ENCODE peak calls at places on chromosomes 12 and 14, in six cellular contexts. D, U, E, L, V and G are unnamed samples.

GRCh38 chr12:92702754-92703679 is at the start of gene PLEKHG7:
- DNase-seq in D (no peak), U (peak; percentile 46), E (peak; percentile 77), L (no peak), V (no peak), G (no peak)

GRCh38 chr12:112979281-112979680 is 962 bp downstream of the OAS2 start:
- DNase-seq in D (no peak), U (peak; percentile 55), E (peak; percentile 83), L (no peak), V (no peak), G (peak; percentile 20)

GRCh38 chr12:88726806-88727722 is 146.8 kb upstream of the KITLG start:
- DNase-seq in D (no peak), U (peak; percentile 85), E (no peak), L (peak; percentile 2), V (no peak), G (no peak)

GRCh38 chr14:77554207-77554606 is 55.6 kb upstream of the ISM2 start:
- DNase-seq in D (no peak), U (no peak), E (peak; percentile 56), L (no peak), V (no peak), G (no peak)

GRCh38 chr12:107404981-107405380 is 280.6 kb upstream of the PWP1 start:
- DNase-seq in D (peak; percentile 47), U (peak; percentile 69), E (peak; percentile 60), L (no peak), V (no peak), G (no peak)

GRCh38 chr12:32444895-32445294 is 45.5 kb downstream of the FGD4 start:
- DNase-seq in D (no peak), U (peak; percentile 94), E (no peak), L (peak; percentile 71), V (no peak), G (no peak)

GRCh38 chr14:23816371-23816770 is 137.2 kb upstream of the DHRS4 start:
- DNase-seq in D (no peak), U (no peak), E (no peak), L (no peak), V (no peak), G (no peak)

GRCh38 chr12:125100551-125101434 is 35.6 kb downstream of the AACS start:
- DNase-seq in D (no peak), U (peak; percentile 36), E (no peak), L (no peak), V (no peak), G (no peak)

GRCh38 chr12:12153596-12153995 is 82.9 kb downstream of the BCL2L14 start:
- DNase-seq in D (no peak), U (no peak), E (no peak), L (no peak), V (no peak), G (no peak)

GRCh38 chr12:63668028-63668799 is at the start of gene DPY19L2:
- DNase-seq in D (peak; percentile 83), U (peak; percentile 26), E (peak; percentile 52), L (no peak), V (peak; percentile 84), G (no peak)

GRCh38 chr14:103688906-103689902 is 26.0 kb downstream of the XRCC3 start:
- DNase-seq in D (no peak), U (peak; percentile 29), E (peak; percentile 94), L (no peak), V (no peak), G (no peak)

GRCh38 chr12:49364989-49365388 is 2.3 kb upstream of the SPATS2 start:
- DNase-seq in D (no peak), U (peak; percentile 84), E (no peak), L (no peak), V (no peak), G (no peak)

GRCh38 chr14:35337074-35337556 is 44.9 kb downstream of the PSMA6 start:
- DNase-seq in D (no peak), U (no peak), E (no peak), L (no peak), V (no peak), G (no peak)

GRCh38 chr14:100396266-100396795 is 73.2 kb downstream of the SLC25A47 start:
- DNase-seq in D (no peak), U (no peak), E (no peak), L (no peak), V (no peak), G (no peak)

GRCh38 chr12:106331594-106331993 is 26.0 kb upstream of the POLR3B start:
- DNase-seq in D (no peak), U (no peak), E (no peak), L (no peak), V (no peak), G (no peak)

GRCh38 chr14:48584031-48584430 is 908.6 kb upstream of the MDGA2 start:
- DNase-seq in D (no peak), U (peak; percentile 56), E (peak; percentile 1), L (no peak), V (no peak), G (no peak)

GRCh38 chr12:79413796-79414195 is 277.0 kb downstream of the PAWR start:
- DNase-seq in D (no peak), U (no peak), E (no peak), L (no peak), V (no peak), G (no peak)

GRCh38 chr12:13661005-13661887 is 320.2 kb downstream of the GRIN2B start:
- DNase-seq in D (peak; percentile 32), U (peak; percentile 55), E (peak; percentile 48), L (peak; percentile 15), V (no peak), G (no peak)

GRCh38 chr12:96810057-96810456 is 97.0 kb upstream of the NEDD1 start:
- DNase-seq in D (no peak), U (peak; percentile 68), E (no peak), L (no peak), V (no peak), G (no peak)

GRCh38 chr12:67366530-67367196 is 97.5 kb downstream of the CAND1 start:
- DNase-seq in D (no peak), U (no peak), E (no peak), L (no peak), V (no peak), G (no peak)

GRCh38 chr12:106113446-106114083 is 25.2 kb downstream of the NUAK1 start:
- DNase-seq in D (no peak), U (peak; percentile 76), E (no peak), L (no peak), V (no peak), G (no peak)

GRCh38 chr14:68099348-68100045 is 279.9 kb downstream of the RAD51B start:
- DNase-seq in D (no peak), U (no peak), E (no peak), L (no peak), V (no peak), G (no peak)

GRCh38 chr12:50258167-50258551 is 25.2 kb downstream of the LIMA1 start:
- DNase-seq in D (no peak), U (peak; percentile 37), E (no peak), L (no peak), V (no peak), G (no peak)

GRCh38 chr12:45234134-45234865 is 18.4 kb downstream of the ANO6 start:
- DNase-seq in D (peak; percentile 33), U (peak; percentile 98), E (peak; percentile 40), L (peak; percentile 93), V (peak; percentile 90), G (no peak)

GRCh38 chr14:104706733-104707628 is 17.0 kb upstream of the ADSS1 start:
- DNase-seq in D (no peak), U (no peak), E (no peak), L (no peak), V (no peak), G (no peak)

GRCh38 chr12:92605621-92606170 is 97.1 kb upstream of the PLEKHG7 start:
- DNase-seq in D (no peak), U (no peak), E (no peak), L (no peak), V (no peak), G (no peak)

GRCh38 chr14:20714593-20715250 is 26.2 kb downstream of the ANG start:
- DNase-seq in D (no peak), U (peak; percentile 88), E (no peak), L (no peak), V (peak; percentile 79), G (no peak)

GRCh38 chr12:62562892-62563291 is 96.3 kb downstream of the MON2 start:
- DNase-seq in D (no peak), U (peak; percentile 35), E (no peak), L (no peak), V (no peak), G (no peak)

GRCh38 chr12:79690606-79691298 is at the start of gene PAWR:
- DNase-seq in D (peak; percentile 67), U (peak; percentile 89), E (peak; percentile 88), L (no peak), V (peak; percentile 79), G (peak; percentile 29)

GRCh38 chr12:87311206-87311605 is 718.0 kb downstream of the C12orf50 start:
- DNase-seq in D (no peak), U (no peak), E (no peak), L (no peak), V (no peak), G (no peak)

GRCh38 chr12:59780605-59781135 is 184.8 kb downstream of the SLC16A7 start:
- DNase-seq in D (no peak), U (peak; percentile 61), E (peak; percentile 23), L (no peak), V (no peak), G (no peak)

GRCh38 chr12:116143883-116144266 is 133.6 kb downstream of the MED13L start:
- DNase-seq in D (no peak), U (peak; percentile 46), E (no peak), L (no peak), V (no peak), G (no peak)

GRCh38 chr12:26434299-26434915 is 239.0 kb downstream of the SSPN start:
- DNase-seq in D (peak; percentile 52), U (peak; percentile 79), E (peak; percentile 67), L (peak; percentile 68), V (no peak), G (no peak)

GRCh38 chr12:7374423-7375144 is 69.4 kb downstream of the CD163L1 start:
- DNase-seq in D (peak; percentile 40), U (peak; percentile 47), E (peak; percentile 50), L (peak; percentile 15), V (no peak), G (no peak)
- TF ChIP-seq CTCF in D (peak; percentile 70), U (peak; percentile 55), E (peak; percentile 57), L (peak; percentile 70), V (no peak), G (peak; percentile 17)

DNA sequence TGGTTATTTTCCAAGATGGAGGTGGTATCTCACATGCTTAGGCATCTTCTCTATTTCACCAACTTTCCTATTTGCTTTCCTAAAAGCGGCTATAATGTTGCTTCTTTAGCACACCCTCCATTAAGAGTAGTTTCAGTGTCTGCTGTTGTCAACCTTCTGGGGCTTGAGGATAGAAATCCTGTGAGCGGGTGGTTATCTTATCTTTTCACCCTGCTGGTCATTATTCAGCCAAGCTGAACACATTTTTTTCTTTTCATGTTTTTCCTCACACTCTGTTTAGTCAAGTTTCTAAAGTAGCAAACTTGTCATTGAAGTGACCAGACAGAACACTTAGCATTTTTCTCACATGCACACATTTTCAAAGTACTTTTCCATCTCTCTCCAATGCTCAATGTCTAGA is 104.5 kb downstream of the SLC8A3 start:
- DNase-seq in D (no peak), U (no peak), E (no peak), L (no peak), V (no peak), G (no peak)
- TF ChIP-seq CTCF in D (no peak), U (no peak), E (no peak), L (no peak), V (no peak), G (no peak)

GRCh38 chr12:52069410-52070242 is at the start of gene ATG101:
- DNase-seq in D (peak; percentile 96), U (peak; percentile 96), E (peak; percentile 97), L (peak; percentile 89), V (peak; percentile 96), G (peak; percentile 84)
- TF ChIP-seq CTCF in D (peak; percentile 74), U (peak; percentile 83), E (peak; percentile 89), L (peak; percentile 92), V (peak; percentile 35), G (peak; percentile 63)

GRCh38 chr12:69583203-69583602 is 2.1 kb upstream of the CCT2 start:
- DNase-seq in D (no peak), U (peak; percentile 38), E (no peak), L (no peak), V (no peak), G (no peak)
- TF ChIP-seq CTCF in D (no peak), U (peak; percentile 27), E (no peak), L (peak; percentile 42), V (no peak), G (no peak)